ENCODE peak calls at places on chromosomes 16 and 17, in eight cellular contexts. F is iris pigment epithelial cell; L is ovary; R is IMR-90; Y is Calu3; X is EL; I is stimulated activated CD8-positive, alpha-beta memory T cell treated with anti-CD3 and anti-CD28 coated beads, Interleukin-7, amount 100 ng/mL, for 1 hour; D is NCI-H524. O is an unnamed sample.

GRCh38 chr17:79031996-79032875 is 8.3 kb downstream of the C1QTNF1 start:
- DNase-seq in F (no peak), L (no peak), R (no peak), Y (no peak), X (no peak), I (no peak), D (peak; percentile 89), O (no peak)

GRCh38 chr17:17827826-17828621 is 8.8 kb downstream of the SREBF1 start:
- DNase-seq in F (no peak), L (no peak), R (no peak), Y (no peak), X (no peak), I (no peak), D (no peak), O (no peak)

GRCh38 chr16:75225678-75226515 is 7.1 kb downstream of the CTRB1 start:
- DNase-seq in F (no peak), L (no peak), R (no peak), Y (no peak), X (no peak), I (no peak), D (no peak), O (no peak)

GRCh38 chr16:35724551-35724950 is 2265.1 kb downstream of the TP53TG3F start:
- DNase-seq in F (no peak), L (no peak), R (no peak), Y (no peak), X (no peak), I (no peak), D (no peak), O (no peak)

GRCh38 chr16:29903579-29903978 is 3.3 kb downstream of the ASPHD1 start:
- DNase-seq in F (no peak), L (no peak), R (no peak), Y (no peak), X (no peak), I (no peak), D (no peak), O (no peak)

GRCh38 chr16:87384162-87384999 is 805 bp upstream of the FBXO31 start:
- DNase-seq in F (no peak), L (no peak), R (no peak), Y (peak; percentile 65), X (no peak), I (no peak), D (no peak), O (no peak)

GRCh38 chr17:38511126-38512108 is 83.2 kb downstream of the ARHGAP23 start:
- DNase-seq in F (peak; percentile 66), L (peak; percentile 61), R (peak; percentile 71), Y (no peak), X (peak; percentile 79), I (no peak), D (no peak), O (no peak)

GRCh38 chr17:8312726-8313600 is 2.9 kb downstream of the ARHGEF15 start:
- DNase-seq in F (no peak), L (no peak), R (no peak), Y (no peak), X (no peak), I (no peak), D (no peak), O (no peak)

GRCh38 chr16:10827691-10828341 is 9.2 kb upstream of the TVP23A start:
- DNase-seq in F (peak; percentile 52), L (peak; percentile 79), R (peak; percentile 86), Y (no peak), X (peak; percentile 82), I (no peak), D (no peak), O (no peak)

GRCh38 chr17:62165378-62165722 is 100.3 kb upstream of the MED13 start:
- DNase-seq in F (no peak), L (no peak), R (no peak), Y (no peak), X (no peak), I (no peak), D (no peak), O (no peak)

GRCh38 chr16:65042966-65043365 is 78.9 kb downstream of the CDH11 start:
- DNase-seq in F (no peak), L (no peak), R (no peak), Y (no peak), X (no peak), I (no peak), D (no peak), O (no peak)

GRCh38 chr16:89084411-89084810 is 9.2 kb upstream of the ACSF3 start:
- DNase-seq in F (no peak), L (no peak), R (no peak), Y (no peak), X (no peak), I (no peak), D (no peak), O (no peak)

GRCh38 chr16:86357303-86357702 is 153.0 kb upstream of the FOXF1 start:
- DNase-seq in F (no peak), L (no peak), R (no peak), Y (no peak), X (no peak), I (no peak), D (no peak), O (no peak)

GRCh38 chr16:49532873-49533272 is 159.3 kb downstream of the C16orf78 start:
- DNase-seq in F (no peak), L (no peak), R (no peak), Y (no peak), X (no peak), I (no peak), D (no peak), O (no peak)

GRCh38 chr17:39064374-39064773 is 87.1 kb downstream of the PLXDC1 start:
- DNase-seq in F (peak; percentile 62), L (no peak), R (peak; percentile 89), Y (no peak), X (peak; percentile 77), I (no peak), D (no peak), O (no peak)

GRCh38 chr16:3662601-3663000 is 8.1 kb downstream of the DNASE1 start:
- DNase-seq in F (no peak), L (no peak), R (no peak), Y (no peak), X (no peak), I (no peak), D (no peak), O (no peak)

GRCh38 chr16:66248096-66248495 is 118.4 kb upstream of the CDH5 start:
- DNase-seq in F (peak; percentile 70), L (peak; percentile 87), R (peak; percentile 77), Y (no peak), X (peak; percentile 48), I (no peak), D (no peak), O (no peak)

GRCh38 chr16:75644240-75645012 is 3.0 kb downstream of the KARS1 start:
- DNase-seq in F (no peak), L (no peak), R (no peak), Y (no peak), X (no peak), I (no peak), D (no peak), O (no peak)

GRCh38 chr17:1904273-1905052 is 74.7 kb downstream of the RPA1 start:
- DNase-seq in F (no peak), L (no peak), R (no peak), Y (no peak), X (no peak), I (no peak), D (no peak), O (no peak)

GRCh38 chr16:84548508-84548907 is 44.0 kb upstream of the MEAK7 start:
- DNase-seq in F (no peak), L (no peak), R (no peak), Y (no peak), X (no peak), I (no peak), D (no peak), O (no peak)

GRCh38 chr16:52573365-52574104 is 26.6 kb upstream of the TOX3 start:
- DNase-seq in F (no peak), L (no peak), R (no peak), Y (peak; percentile 78), X (no peak), I (no peak), D (no peak), O (no peak)

GRCh38 chr16:20899503-20900298 is 457 bp downstream of the DCUN1D3 start:
- DNase-seq in F (no peak), L (peak; percentile 68), R (no peak), Y (peak; percentile 44), X (peak; percentile 25), I (no peak), D (no peak), O (no peak)

GRCh38 chr17:34797724-34798123 is 163.5 kb downstream of the CCT6B start:
- DNase-seq in F (peak; percentile 6), L (no peak), R (peak; percentile 18), Y (peak; percentile 36), X (peak; percentile 17), I (no peak), D (no peak), O (no peak)

GRCh38 chr16:52247737-52248136 is 299.2 kb downstream of the TOX3 start:
- DNase-seq in F (no peak), L (no peak), R (no peak), Y (no peak), X (no peak), I (no peak), D (no peak), O (no peak)

GRCh38 chr16:66091462-66091861 is 275.0 kb upstream of the CDH5 start:
- DNase-seq in F (peak; percentile 49), L (no peak), R (peak; percentile 38), Y (no peak), X (no peak), I (no peak), D (no peak), O (no peak)

GRCh38 chr17:4161179-4161559 is 18.2 kb downstream of the CYB5D2 start:
- DNase-seq in F (peak; percentile 95), L (no peak), R (peak; percentile 93), Y (peak; percentile 35), X (peak; percentile 93), I (no peak), D (no peak), O (no peak)

O was measured in activated CD4-positive, CD25-positive, alpha-beta regulatory T cell.